ENCODE peak calls at places on chromosomes 1 and 21, in four cellular contexts. X, B, N and I are unnamed samples.

GRCh38 chr1:174995916-174996315 is 3.8 kb upstream of the CACYBP start:
- DNase-seq in X (peak; percentile 61), B (no peak), N (no peak), I (no peak)

GRCh38 chr1:226064816-226065248 is 2.3 kb downstream of the H3-3A start:
- DNase-seq in X (peak; percentile 72), B (peak; percentile 73), N (no peak), I (no peak)

GRCh38 chr1:111511362-111511761 is 7.9 kb upstream of the ADORA3 start:
- DNase-seq in X (no peak), B (no peak), N (no peak), I (no peak)

GRCh38 chr1:52102336-52103013 is 39.4 kb upstream of the ZFYVE9 start:
- DNase-seq in X (no peak), B (no peak), N (peak; percentile 32), I (no peak)

GRCh38 chr1:100265562-100265930 is 470 bp upstream of the RTCA start:
- DNase-seq in X (peak; percentile 38), B (no peak), N (no peak), I (no peak)

GRCh38 chr1:58815680-58816071 is 31.8 kb upstream of the JUN start:
- DNase-seq in X (no peak), B (peak; percentile 68), N (no peak), I (peak; percentile 47)

GRCh38 chr1:29513357-29513756 is 277.0 kb downstream of the PTPRU start:
- DNase-seq in X (peak; percentile 70), B (peak; percentile 87), N (peak; percentile 69), I (peak; percentile 77)

GRCh38 chr1:206467915-206468314 is 2.4 kb upstream of the IKBKE start:
- DNase-seq in X (peak; percentile 40), B (no peak), N (no peak), I (no peak)

GRCh38 chr1:199123615-199124014 is 484.8 kb downstream of the PTPRC start:
- DNase-seq in X (peak; percentile 85), B (no peak), N (no peak), I (no peak)

GRCh38 chr21:38346286-38346685 is 89.5 kb downstream of the KCNJ15 start:
- DNase-seq in X (no peak), B (no peak), N (no peak), I (no peak)

GRCh38 chr1:116066868-116067563 is 44.2 kb upstream of the MAB21L3 start:
- DNase-seq in X (peak; percentile 51), B (peak; percentile 59), N (no peak), I (no peak)

GRCh38 chr1:88061106-88061829 is 622.8 kb upstream of the PKN2 start:
- DNase-seq in X (peak; percentile 70), B (peak; percentile 86), N (no peak), I (peak; percentile 67)

GRCh38 chr21:29718081-29718815 is 221.5 kb downstream of the GRIK1 start:
- DNase-seq in X (peak; percentile 34), B (no peak), N (no peak), I (no peak)

GRCh38 chr1:17081439-17081838 is 27.6 kb upstream of the SDHB start:
- DNase-seq in X (no peak), B (no peak), N (no peak), I (no peak)

GRCh38 chr1:177996957-177997356 is 27.1 kb upstream of the SEC16B start:
- DNase-seq in X (no peak), B (no peak), N (no peak), I (no peak)
- H4K5ac ChIP-seq in X (no peak overlapping the region), B (no peak overlapping the region), N (no peak overlapping the region), I (no peak overlapping the region)

DNA sequence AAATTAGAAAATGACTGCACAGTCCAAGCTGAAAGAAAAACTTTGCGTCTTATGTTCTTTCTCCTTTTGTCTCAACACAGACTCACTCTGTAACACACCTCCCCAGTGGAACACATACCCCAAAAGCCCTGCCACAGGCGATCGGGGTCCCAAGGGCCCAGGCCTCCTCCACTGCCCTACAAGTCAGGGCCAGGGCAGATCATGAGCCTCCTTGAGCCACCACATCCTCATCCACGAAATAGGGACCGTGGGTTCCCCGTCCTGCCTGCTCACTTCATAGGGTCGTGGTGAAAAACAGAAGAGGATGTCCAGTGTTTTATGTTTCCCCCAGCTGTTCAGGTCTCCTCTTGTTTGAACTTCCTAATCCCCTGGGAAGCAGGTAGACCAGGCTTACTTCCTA is 116.7 kb downstream of the KCNN3 start:
- DNase-seq in X (no peak), B (no peak), N (no peak), I (no peak)
- H4K5ac ChIP-seq in X (no peak overlapping the region), B (no peak overlapping the region), N (no peak overlapping the region), I (no peak overlapping the region)

GRCh38 chr1:168521391-168522000 is 22.3 kb downstream of the XCL2 start:
- DNase-seq in X (no peak), B (no peak), N (no peak), I (no peak)
- H4K5ac ChIP-seq in X (no peak overlapping the region), B (no peak overlapping the region), N (no peak overlapping the region), I (no peak overlapping the region)

GRCh38 chr1:224684920-224685547 is 68.9 kb downstream of the CNIH3 start:
- DNase-seq in X (no peak), B (no peak), N (no peak), I (no peak)
- H4K5ac ChIP-seq in X (no peak overlapping the region), B (no peak overlapping the region), N (no peak overlapping the region), I (no peak overlapping the region)

DNA sequence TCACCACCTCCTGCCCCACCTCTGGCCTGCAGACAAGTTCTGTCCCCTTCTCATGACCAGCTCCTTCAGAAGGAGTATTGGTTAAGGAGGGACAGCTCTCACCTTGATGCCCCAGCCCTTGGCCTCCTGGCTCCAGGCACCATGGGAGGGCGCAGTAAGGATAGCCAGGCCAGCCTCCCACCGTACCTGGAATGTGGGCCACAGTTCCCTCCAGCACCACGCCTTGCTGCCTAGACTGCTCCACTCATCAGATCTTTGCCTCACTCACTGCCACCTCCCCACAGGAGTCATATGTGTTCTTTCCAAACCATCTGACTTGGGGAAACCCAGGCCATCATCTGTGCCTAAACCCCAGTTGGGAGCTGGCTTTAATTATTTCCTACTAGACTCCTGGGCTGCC is 97.0 kb downstream of the CCDC185 start:
- DNase-seq in X (no peak), B (no peak), N (no peak), I (no peak)
- H4K5ac ChIP-seq in X (no peak overlapping the region), B (no peak overlapping the region), N (no peak overlapping the region), I (no peak overlapping the region)

GRCh38 chr1:9835758-9836631 is 12.2 kb upstream of the CLSTN1 start:
- DNase-seq in X (peak; percentile 13), B (peak; percentile 80), N (no peak), I (peak; percentile 80)

GRCh38 chr1:9838946-9839345 is 15.2 kb upstream of the CLSTN1 start:
- DNase-seq in X (no peak), B (no peak), N (no peak), I (no peak)

GRCh38 chr1:9836632-9836960 is 12.8 kb upstream of the CLSTN1 start:
- DNase-seq in X (no peak), B (no peak), N (no peak), I (peak; percentile 25)

GRCh38 chr1:9833632-9834031 is 9.9 kb upstream of the CLSTN1 start:
- DNase-seq in X (no peak), B (no peak), N (no peak), I (no peak)

DNA sequence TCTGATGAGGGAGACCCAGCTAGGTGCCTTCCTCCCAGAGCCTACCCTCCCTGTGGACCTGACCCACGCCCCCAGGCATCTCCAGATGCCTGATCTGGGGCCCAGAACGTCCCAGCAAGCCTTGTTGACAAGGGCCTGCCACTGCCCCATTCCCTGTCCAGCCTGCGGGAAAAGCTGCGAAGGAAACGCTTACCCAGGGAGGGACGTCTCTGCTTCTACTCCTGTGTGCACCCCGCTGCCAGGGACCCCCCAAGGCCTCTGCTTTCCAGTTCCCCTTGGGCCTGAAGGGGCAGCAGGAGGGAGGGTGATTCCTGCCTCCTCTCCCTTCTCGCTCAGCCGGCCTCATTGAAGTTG is 11.6 kb upstream of the CLSTN1 start:
- DNase-seq in X (no peak), B (no peak), N (no peak), I (peak; percentile 43)
- H4K5ac ChIP-seq in X (no peak overlapping the region), B (no peak overlapping the region), N (no peak overlapping the region), I (no peak overlapping the region)

GRCh38 chr1:217563179-217563578 is 67.7 kb downstream of the GPATCH2 start:
- DNase-seq in X (no peak), B (no peak), N (no peak), I (no peak)

GRCh38 chr1:217564833-217565232 is 66.1 kb downstream of the GPATCH2 start:
- DNase-seq in X (no peak), B (no peak), N (no peak), I (no peak)

GRCh38 chr1:217569021-217569420 is 61.9 kb downstream of the GPATCH2 start:
- DNase-seq in X (no peak), B (no peak), N (no peak), I (no peak)

GRCh38 chr1:217562229-217562878 is 68.5 kb downstream of the GPATCH2 start:
- DNase-seq in X (peak; percentile 86), B (peak; percentile 3), N (no peak), I (no peak)

DNA sequence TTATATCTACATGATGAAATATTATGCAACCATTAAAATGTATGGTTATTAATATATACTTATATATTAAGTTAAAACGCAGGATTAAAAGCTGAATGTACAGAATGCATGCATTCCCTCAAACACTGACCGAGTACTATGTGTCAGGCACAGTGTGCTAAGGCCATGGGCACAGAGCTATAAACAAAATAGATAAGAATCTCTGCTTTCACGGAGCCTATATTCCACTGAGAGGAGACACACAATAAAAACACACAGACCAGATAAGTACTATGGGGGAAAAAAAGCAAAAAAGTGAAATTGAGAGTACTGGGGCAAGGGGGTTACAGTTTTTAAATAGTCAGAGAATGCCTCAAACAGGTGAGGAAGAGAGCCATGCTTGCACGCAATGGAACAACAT is 62.7 kb downstream of the GPATCH2 start:
- DNase-seq in X (no peak), B (no peak), N (no peak), I (no peak)
- H4K5ac ChIP-seq in X (no peak overlapping the region), B (no peak overlapping the region), N (no peak overlapping the region), I (no peak overlapping the region)

DNA sequence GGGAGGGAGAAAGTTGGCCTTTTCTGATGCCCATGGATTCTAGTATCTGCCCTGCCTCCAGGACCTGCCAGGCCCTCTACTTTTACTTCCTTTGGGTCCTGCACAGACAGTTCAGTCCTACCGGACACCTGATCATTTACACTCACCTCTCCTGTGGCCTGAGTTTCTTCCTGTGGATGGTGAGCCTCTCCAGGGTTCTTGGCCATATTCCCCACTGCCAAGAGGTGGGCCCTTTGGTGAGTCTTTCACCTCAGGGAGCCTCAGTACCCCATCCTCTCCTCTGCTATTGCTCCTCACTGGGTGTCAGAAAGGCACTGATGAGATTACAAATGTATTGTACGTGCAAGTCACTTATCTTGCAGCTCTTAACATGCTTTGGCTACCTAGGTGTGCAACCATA is 81.4 kb upstream of the ETV3 start:
- DNase-seq in X (no peak), B (no peak), N (no peak), I (no peak)
- H4K5ac ChIP-seq in X (no peak overlapping the region), B (no peak overlapping the region), N (no peak overlapping the region), I (no peak overlapping the region)